ENCODE peak calls at places on chromosomes 11 and 22, in seven cellular contexts. One of them, this sample, is unnamed.

GRCh38 chr11:8026982-8027381 is 39.8 kb downstream of the EIF3F start:
- DNase-seq in psoas muscle: no peak
- DNase-seq in RCC 7860: no peak
- DNase-seq in bronchial epithelial cell: no peak
- DNase-seq in endothelial cell: no peak
- DNase-seq in activated CD4-positive, alpha-beta T cell treated with anti-CD3 and anti-CD28 coated beads, Interleukin-2, amount 50 U/mL, for 48 hours: no peak
- DNase-seq in HTR-8/SVneo: no peak
- DNase-seq in this sample: no peak

GRCh38 chr11:101442171-101442570 is 141.6 kb downstream of the TRPC6 start:
- DNase-seq in bronchial epithelial cell: no peak
- DNase-seq in endothelial cell: no peak
- DNase-seq in RCC 7860: no peak
- DNase-seq in HTR-8/SVneo: peak
- DNase-seq in psoas muscle: no peak
- DNase-seq in activated CD4-positive, alpha-beta T cell treated with anti-CD3 and anti-CD28 coated beads, Interleukin-2, amount 50 U/mL, for 48 hours: no peak
- DNase-seq in this sample: no peak

GRCh38 chr22:17213976-17214375 is 5.3 kb downstream of the ADA2 start:
- DNase-seq in psoas muscle: peak
- DNase-seq in activated CD4-positive, alpha-beta T cell treated with anti-CD3 and anti-CD28 coated beads, Interleukin-2, amount 50 U/mL, for 48 hours: peak
- DNase-seq in endothelial cell: peak
- DNase-seq in RCC 7860: no peak
- DNase-seq in HTR-8/SVneo: no peak
- DNase-seq in bronchial epithelial cell: no peak
- DNase-seq in this sample: no peak

GRCh38 chr22:21796863-21797262 is 61.3 kb upstream of the YPEL1 start:
- DNase-seq in activated CD4-positive, alpha-beta T cell treated with anti-CD3 and anti-CD28 coated beads, Interleukin-2, amount 50 U/mL, for 48 hours: no peak
- DNase-seq in endothelial cell: no peak
- DNase-seq in RCC 7860: no peak
- DNase-seq in psoas muscle: no peak
- DNase-seq in bronchial epithelial cell: no peak
- DNase-seq in HTR-8/SVneo: no peak
- DNase-seq in this sample: no peak

GRCh38 chr11:61832207-61832606 is 4.1 kb downstream of the FADS2 start:
- DNase-seq in RCC 7860: no peak
- DNase-seq in endothelial cell: no peak
- DNase-seq in activated CD4-positive, alpha-beta T cell treated with anti-CD3 and anti-CD28 coated beads, Interleukin-2, amount 50 U/mL, for 48 hours: no peak
- DNase-seq in psoas muscle: no peak
- DNase-seq in HTR-8/SVneo: no peak
- DNase-seq in bronchial epithelial cell: no peak
- DNase-seq in this sample: no peak

GRCh38 chr11:126537492-126537891 is 182.0 kb downstream of the ST3GAL4 start:
- DNase-seq in activated CD4-positive, alpha-beta T cell treated with anti-CD3 and anti-CD28 coated beads, Interleukin-2, amount 50 U/mL, for 48 hours: no peak
- DNase-seq in HTR-8/SVneo: no peak
- DNase-seq in endothelial cell: no peak
- DNase-seq in bronchial epithelial cell: no peak
- DNase-seq in psoas muscle: no peak
- DNase-seq in RCC 7860: no peak
- DNase-seq in this sample: no peak

GRCh38 chr11:27319065-27319464 is 44.0 kb downstream of the CCDC34 start:
- DNase-seq in bronchial epithelial cell: peak
- DNase-seq in psoas muscle: no peak
- DNase-seq in activated CD4-positive, alpha-beta T cell treated with anti-CD3 and anti-CD28 coated beads, Interleukin-2, amount 50 U/mL, for 48 hours: no peak
- DNase-seq in endothelial cell: no peak
- DNase-seq in HTR-8/SVneo: no peak
- DNase-seq in RCC 7860: peak
- DNase-seq in this sample: no peak

GRCh38 chr11:130001491-130002351 is 914 bp downstream of the PRDM10 start:
- DNase-seq in bronchial epithelial cell: peak
- DNase-seq in activated CD4-positive, alpha-beta T cell treated with anti-CD3 and anti-CD28 coated beads, Interleukin-2, amount 50 U/mL, for 48 hours: peak
- DNase-seq in RCC 7860: no peak
- DNase-seq in endothelial cell: no peak
- DNase-seq in psoas muscle: peak
- DNase-seq in HTR-8/SVneo: no peak
- DNase-seq in this sample: no peak

GRCh38 chr22:30187726-30188407 is 58.7 kb downstream of the LIF start:
- DNase-seq in bronchial epithelial cell: no peak
- DNase-seq in activated CD4-positive, alpha-beta T cell treated with anti-CD3 and anti-CD28 coated beads, Interleukin-2, amount 50 U/mL, for 48 hours: no peak
- DNase-seq in psoas muscle: no peak
- DNase-seq in HTR-8/SVneo: no peak
- DNase-seq in RCC 7860: no peak
- DNase-seq in endothelial cell: no peak
- DNase-seq in this sample: no peak

GRCh38 chr22:17472886-17473285 is 90.4 kb upstream of the SLC25A18 start:
- DNase-seq in activated CD4-positive, alpha-beta T cell treated with anti-CD3 and anti-CD28 coated beads, Interleukin-2, amount 50 U/mL, for 48 hours: no peak
- DNase-seq in psoas muscle: no peak
- DNase-seq in HTR-8/SVneo: no peak
- DNase-seq in bronchial epithelial cell: no peak
- DNase-seq in endothelial cell: peak
- DNase-seq in RCC 7860: no peak
- DNase-seq in this sample: no peak

GRCh38 chr11:65422633-65423515 is at the start of gene NEAT1:
- DNase-seq in bronchial epithelial cell: peak
- DNase-seq in activated CD4-positive, alpha-beta T cell treated with anti-CD3 and anti-CD28 coated beads, Interleukin-2, amount 50 U/mL, for 48 hours: peak
- DNase-seq in endothelial cell: peak
- DNase-seq in HTR-8/SVneo: peak
- DNase-seq in RCC 7860: peak
- DNase-seq in psoas muscle: peak
- DNase-seq in this sample: no peak

GRCh38 chr11:2818503-2818902 is 67.1 kb downstream of the CDKN1C start:
- DNase-seq in HTR-8/SVneo: no peak
- DNase-seq in psoas muscle: peak
- DNase-seq in activated CD4-positive, alpha-beta T cell treated with anti-CD3 and anti-CD28 coated beads, Interleukin-2, amount 50 U/mL, for 48 hours: no peak
- DNase-seq in RCC 7860: no peak
- DNase-seq in bronchial epithelial cell: no peak
- DNase-seq in endothelial cell: no peak
- DNase-seq in this sample: no peak

GRCh38 chr11:17585911-17586695 is 39.0 kb downstream of the OTOG start:
- DNase-seq in psoas muscle: no peak
- DNase-seq in RCC 7860: no peak
- DNase-seq in bronchial epithelial cell: no peak
- DNase-seq in endothelial cell: no peak
- DNase-seq in HTR-8/SVneo: no peak
- DNase-seq in activated CD4-positive, alpha-beta T cell treated with anti-CD3 and anti-CD28 coated beads, Interleukin-2, amount 50 U/mL, for 48 hours: no peak
- DNase-seq in this sample: no peak

This sample was measured in AG04450.